ENCODE peak calls at places on chromosomes 3 and 15, in six cellular contexts. P is neuronal stem cell, R is cardiac muscle cell, W is PC-3, Z is NT2/D1, H is mucosa of descending colon. M is an unnamed sample. For H3K4me1, the result is how much of the 10 kb centered on the place peaks cover.

GRCh38 chr3:56467801-56468183 is 475 bp downstream of the ERC2 start:
- DNase-seq in Z (no peak), P (peak), H (peak), R (no peak), W (no peak), M (no peak)

GRCh38 chr15:70566047-70566835 is 197.1 kb downstream of the UACA start:
- DNase-seq in Z (peak), R (no peak), H (no peak), P (no peak), W (no peak), M (no peak)

GRCh38 chr15:36371509-36371908 is 207.9 kb upstream of the CDIN1 start:
- DNase-seq in Z (no peak), R (peak), P (no peak), W (peak), H (no peak), M (no peak)

GRCh38 chr3:38137615-38138346 is 680 bp upstream of the MYD88 start:
- DNase-seq in R (no peak), H (peak), W (no peak), P (peak), Z (no peak), M (peak)

GRCh38 chr15:92924216-92924615 is 24.1 kb downstream of the CHD2 start:
- DNase-seq in Z (no peak), R (no peak), H (no peak), W (no peak), P (no peak), M (no peak)

GRCh38 chr3:194767430-194768207 is 81.9 kb downstream of the FAM43A start:
- DNase-seq in Z (no peak), P (no peak), R (no peak), H (no peak), W (no peak), M (no peak)

GRCh38 chr3:41710646-41711388 is 251.1 kb downstream of the ULK4 start:
- DNase-seq in P (no peak), H (no peak), R (peak), Z (peak), W (peak), M (no peak)

GRCh38 chr15:78775472-78775871 is 35.8 kb downstream of the ADAMTS7 start:
- DNase-seq in H (peak), Z (no peak), P (no peak), R (no peak), W (no peak), M (no peak)

GRCh38 chr3:146803746-146804145 is 198.6 kb upstream of the PLSCR5 start:
- DNase-seq in R (peak), Z (no peak), W (no peak), P (no peak), H (no peak), M (no peak)

GRCh38 chr3:32844914-32845313 is 27.1 kb downstream of the TRIM71 start:
- DNase-seq in Z (no peak), W (peak), R (no peak), P (no peak), H (no peak), M (no peak)

GRCh38 chr15:43550527-43551363 is 33.3 kb downstream of the MAP1A start:
- DNase-seq in Z (no peak), P (no peak), R (peak), W (no peak), H (no peak), M (no peak)

GRCh38 chr15:23686466-23687142 is 501 bp downstream of the NDN start:
- DNase-seq in Z (no peak), P (no peak), H (peak), W (no peak), R (peak), M (no peak)

GRCh38 chr3:158269896-158270295 is 160.0 kb downstream of the RSRC1 start:
- DNase-seq in R (no peak), Z (no peak), P (no peak), H (no peak), W (no peak), M (no peak)

GRCh38 chr15:53116169-53116568 is 326.0 kb upstream of the ONECUT1 start:
- DNase-seq in P (no peak), R (no peak), H (peak), Z (no peak), W (no peak), M (peak)

GRCh38 chr3:193452338-193452737 is 73.8 kb upstream of the ATP13A5 start:
- DNase-seq in P (no peak), Z (peak), W (peak), R (no peak), H (no peak), M (no peak)

GRCh38 chr15:59281699-59282098 is 75.1 kb downstream of the LDHAL6B start:
- DNase-seq in R (no peak), H (no peak), W (no peak), Z (no peak), P (no peak), M (no peak)

GRCh38 chr15:59276225-59277178 is 69.9 kb downstream of the LDHAL6B start:
- DNase-seq in Z (no peak), W (peak), H (peak), P (no peak), R (no peak), M (peak)

GRCh38 chr15:59279023-59279422 is 72.4 kb downstream of the LDHAL6B start:
- DNase-seq in R (no peak), Z (no peak), H (no peak), W (no peak), P (no peak), M (no peak)

GRCh38 chr15:59280855-59281254 is 74.2 kb downstream of the LDHAL6B start:
- DNase-seq in Z (no peak), W (no peak), R (no peak), P (no peak), H (no peak), M (no peak)

GRCh38 chr15:59278120-59278519 is 71.5 kb downstream of the LDHAL6B start:
- DNase-seq in P (no peak), Z (no peak), R (peak), H (no peak), W (peak), M (no peak)
- H3K4me1 ChIP-seq in P (under half), Z (under half), R (under half), H (half or more), W (half or more), M (under half)

GRCh38 chr15:67100808-67101581 is 35.6 kb downstream of the SMAD3 start:
- DNase-seq in R (no peak), Z (no peak), W (no peak), H (no peak), P (no peak), M (no peak)
- H3K4me1 ChIP-seq in R (under half), Z (under half), W (half or more), H (under half), P (under half), M (under half)

GRCh38 chr3:148925841-148926240 is 60.7 kb downstream of the CPA3 start:
- DNase-seq in Z (no peak), H (no peak), W (no peak), P (no peak), R (no peak), M (no peak)

GRCh38 chr3:148931574-148931973 is 59.8 kb upstream of the GYG1 start:
- DNase-seq in H (no peak), R (no peak), W (no peak), P (no peak), Z (no peak), M (no peak)

GRCh38 chr3:148932976-148933375 is 58.4 kb upstream of the GYG1 start:
- DNase-seq in P (no peak), R (no peak), H (no peak), W (no peak), Z (no peak), M (no peak)

DNA sequence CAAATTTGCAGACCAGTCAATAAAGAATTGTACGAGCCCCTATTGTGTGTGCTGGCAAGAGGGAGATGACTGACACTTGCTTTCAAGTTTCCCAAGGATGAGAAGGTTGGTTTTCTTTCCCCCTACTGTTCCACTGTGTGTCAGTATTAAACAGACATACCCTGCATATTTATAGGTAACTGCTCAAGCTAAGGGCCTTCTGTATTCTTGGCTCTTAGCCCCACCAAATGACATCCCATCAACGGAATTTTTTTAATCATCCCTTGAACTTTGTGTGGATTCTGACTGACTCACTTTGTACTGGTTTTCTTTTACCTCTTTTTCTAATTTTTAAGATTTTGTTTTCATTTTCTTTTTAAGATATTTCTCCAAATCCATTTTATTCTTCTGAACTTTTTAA is 60.6 kb upstream of the GYG1 start:
- DNase-seq in P (no peak), Z (no peak), W (peak), R (no peak), H (no peak), M (no peak)
- H3K4me1 ChIP-seq in P (under half), Z (under half), W (under half), R (under half), H (under half), M (under half)

GRCh38 chr3:46209053-46209452 is 940 bp upstream of the CCR1 start:
- DNase-seq in H (no peak), Z (no peak), R (no peak), W (no peak), P (no peak), M (no peak)
- H3K4me1 ChIP-seq in H (under half), Z (under half), R (under half), W (under half), P (under half), M (under half)

GRCh38 chr15:40926659-40927496 is 2.3 kb upstream of the DLL4 start:
- DNase-seq in W (no peak), H (no peak), Z (no peak), P (no peak), R (no peak), M (no peak)

GRCh38 chr15:40928351-40928974 is 677 bp upstream of the DLL4 start:
- DNase-seq in P (no peak), R (no peak), Z (no peak), W (peak), H (peak), M (no peak)

GRCh38 chr15:40925863-40926658 is 3.1 kb upstream of the DLL4 start:
- DNase-seq in H (peak), P (no peak), R (no peak), W (no peak), Z (no peak), M (no peak)

GRCh38 chr15:40928975-40929729 is at the start of gene DLL4:
- DNase-seq in H (peak), R (peak), Z (no peak), P (no peak), W (peak), M (peak)

DNA sequence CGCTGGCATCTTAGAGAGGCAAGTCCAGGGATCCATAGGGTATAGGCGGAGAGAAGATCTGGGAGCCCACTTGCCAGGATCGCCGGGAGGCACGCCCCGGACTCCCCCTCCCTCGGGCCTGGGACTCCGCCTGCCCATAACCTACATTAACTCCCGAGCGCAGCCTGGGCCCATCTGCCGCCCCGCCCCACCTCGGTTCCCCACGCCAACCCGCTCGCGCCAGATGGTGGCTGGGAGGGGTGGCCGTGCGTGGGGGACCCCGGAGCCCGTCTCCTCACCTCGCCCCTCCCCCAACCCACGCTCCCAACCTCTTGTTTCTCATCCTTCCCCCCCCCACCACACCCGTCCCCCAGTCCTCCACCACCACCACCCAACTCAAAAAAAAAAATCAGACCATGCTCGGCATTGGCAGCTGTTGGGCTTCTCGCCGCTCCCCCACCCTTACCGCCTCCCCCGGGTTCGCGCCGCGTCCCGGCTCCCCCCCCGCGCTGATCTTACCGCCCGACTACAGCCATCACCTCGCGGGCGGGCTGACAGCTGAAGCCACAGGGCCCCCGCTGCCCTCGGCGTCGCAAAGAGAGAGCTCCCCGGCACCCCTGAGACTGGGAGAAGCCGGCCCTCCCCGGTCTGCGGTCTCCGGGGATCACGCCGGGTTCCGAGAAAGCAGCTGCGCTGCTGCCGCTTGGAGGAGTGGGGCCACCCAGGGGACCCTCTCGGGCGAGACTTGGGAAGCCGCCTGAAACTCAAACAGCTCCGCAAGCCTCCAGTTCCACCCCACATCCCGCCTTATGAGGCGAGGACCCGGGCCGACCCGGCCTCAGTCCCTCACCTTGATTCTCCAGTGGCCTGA is 1.4 kb upstream of the DLL4 start:
- DNase-seq in P (no peak), W (no peak), Z (no peak), R (no peak), H (peak), M (no peak)
- H3K4me1 ChIP-seq in P (under half), W (under half), Z (under half), R (under half), H (half or more), M (under half)

GRCh38 chr3:128620268-128620691 is 30.3 kb downstream of the RPN1 start:
- DNase-seq in R (no peak), H (no peak), P (no peak), W (no peak), Z (no peak), M (no peak)
- H3K4me1 ChIP-seq in R (under half), H (under half), P (under half), W (under half), Z (under half), M (under half)

GRCh38 chr15:57235186-57235585 is 141.1 kb upstream of the CGNL1 start:
- DNase-seq in H (no peak), W (no peak), Z (no peak), R (no peak), P (no peak), M (no peak)

GRCh38 chr15:57235865-57236264 is 140.4 kb upstream of the CGNL1 start:
- DNase-seq in R (peak), W (no peak), Z (no peak), P (peak), H (no peak), M (no peak)

GRCh38 chr15:57227899-57228298 is 148.4 kb upstream of the CGNL1 start:
- DNase-seq in W (no peak), R (peak), P (no peak), H (no peak), Z (no peak), M (no peak)

GRCh38 chr15:57234156-57234555 is 142.1 kb upstream of the CGNL1 start:
- DNase-seq in P (no peak), Z (no peak), R (no peak), W (no peak), H (no peak), M (no peak)

GRCh38 chr15:57231559-57231958 is 144.7 kb upstream of the CGNL1 start:
- DNase-seq in W (no peak), H (no peak), P (no peak), Z (no peak), R (no peak), M (no peak)
- H3K4me1 ChIP-seq in W (under half), H (under half), P (under half), Z (under half), R (under half), M (under half)

GRCh38 chr3:187969581-187969950 is 184.4 kb upstream of the LPP start:
- DNase-seq in H (no peak), W (no peak), Z (no peak), R (no peak), P (no peak), M (no peak)
- H3K4me1 ChIP-seq in H (under half), W (under half), Z (under half), R (under half), P (under half), M (under half)

DNA sequence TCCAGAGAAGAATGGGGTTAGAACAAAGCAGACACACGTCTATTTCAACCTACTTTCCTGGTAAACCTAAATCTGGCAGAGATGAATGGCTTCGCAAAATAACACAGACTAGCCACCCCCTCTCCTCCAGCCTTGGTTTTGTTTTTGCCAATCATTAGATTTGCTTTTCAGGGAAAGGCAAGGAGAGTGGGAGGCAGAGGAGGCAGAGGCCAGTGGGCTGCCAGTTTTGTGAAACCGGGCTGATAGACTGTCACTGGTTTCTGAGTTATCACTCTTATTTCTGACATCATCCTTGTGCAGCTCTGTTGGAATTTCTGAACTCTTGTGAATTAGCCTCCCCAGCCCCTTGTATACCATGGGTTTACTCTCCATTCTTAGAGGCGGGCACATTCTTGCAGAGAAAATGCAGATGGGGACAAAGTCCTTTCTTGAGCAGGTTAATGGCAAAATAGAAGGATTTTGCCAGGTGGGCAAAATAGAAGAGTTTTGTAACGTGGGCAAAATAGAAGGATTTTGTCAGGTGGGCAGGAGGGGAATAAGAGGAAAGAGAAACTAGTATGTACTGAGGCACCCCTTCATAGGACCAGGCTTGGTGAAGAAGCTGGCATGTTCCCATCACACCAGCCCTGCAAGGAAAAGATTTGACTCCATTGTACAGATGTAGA is 3.2 kb upstream of the FEM1B start:
- DNase-seq in P (no peak), W (no peak), R (no peak), Z (no peak), H (no peak), M (no peak)
- H3K4me1 ChIP-seq in P (under half), W (half or more), R (under half), Z (under half), H (under half), M (under half)

GRCh38 chr15:33197636-33198035 is 3.1 kb upstream of the FMN1 start:
- DNase-seq in R (no peak), H (no peak), W (no peak), Z (no peak), P (no peak), M (no peak)
- H3K4me1 ChIP-seq in R (under half), H (under half), W (under half), Z (under half), P (under half), M (under half)